ENCODE peak calls at places on chromosomes 1 and 21, in seven cellular contexts. U is foreskin fibroblast, D is T-cell, X is cardiac fibroblast, K is left cardiac atrium, Z is dorsolateral prefrontal cortex, P is mesenteric fat pad. F is an unnamed sample.

GRCh38 chr1:44501022-44501910 is 96.2 kb downstream of the RNF220 start:
- DNase-seq in D (no peak), U (no peak), X (no peak), Z (no peak), P (no peak), K (no peak), F (peak)

GRCh38 chr1:222064388-222065201 is 322.7 kb upstream of the DUSP10 start:
- DNase-seq in X (peak), U (peak), Z (no peak), K (no peak), P (no peak), D (no peak), F (no peak)

GRCh38 chr1:6490181-6491075 is 1.0 kb downstream of the PLEKHG5 start:
- DNase-seq in Z (peak), K (peak), X (peak), P (no peak), D (peak), U (peak), F (peak)

GRCh38 chr1:214224605-214225354 is 56.2 kb upstream of the SMYD2 start:
- DNase-seq in D (no peak), X (peak), U (peak), Z (no peak), P (no peak), K (peak), F (peak)

GRCh38 chr1:118739421-118739930 is 248.7 kb downstream of the TBX15 start:
- DNase-seq in K (no peak), U (no peak), X (no peak), P (no peak), Z (no peak), D (no peak), F (no peak)

GRCh38 chr21:17513214-17514123 is 626 bp downstream of the CXADR start:
- DNase-seq in K (peak), U (no peak), D (no peak), X (peak), Z (peak), P (no peak), F (peak)

GRCh38 chr21:37915941-37916794 is at the start of gene KCNJ6:
- DNase-seq in U (peak), K (peak), X (peak), Z (peak), D (no peak), P (no peak), F (peak)

GRCh38 chr1:79603862-79604261 is 597.3 kb upstream of the ADGRL4 start:
- DNase-seq in D (no peak), P (no peak), U (peak), Z (no peak), X (peak), K (no peak), F (no peak)

GRCh38 chr1:116954450-116954849 is 44.7 kb downstream of the PTGFRN start:
- DNase-seq in U (no peak), X (peak), K (no peak), Z (no peak), P (no peak), D (no peak), F (no peak)

GRCh38 chr1:22749919-22750670 is 39.5 kb downstream of the EPHB2 start:
- DNase-seq in X (peak), Z (no peak), D (no peak), P (no peak), K (no peak), U (peak), F (peak)

GRCh38 chr1:153608742-153609584 is 4.0 kb downstream of the S100A16 start:
- DNase-seq in Z (no peak), P (no peak), K (peak), U (peak), X (peak), D (no peak), F (peak)

GRCh38 chr1:180254496-180254819 is 24.4 kb downstream of the LHX4 start:
- DNase-seq in Z (no peak), K (no peak), D (no peak), P (no peak), U (no peak), X (no peak), F (no peak)

GRCh38 chr1:157369808-157370521 is 182.3 kb downstream of the FCRL5 start:
- DNase-seq in X (peak), P (no peak), D (peak), K (no peak), U (peak), Z (peak), F (peak)

GRCh38 chr1:203453616-203454015 is 22.0 kb upstream of the PRELP start:
- DNase-seq in Z (no peak), K (no peak), U (no peak), D (no peak), X (no peak), P (no peak), F (no peak)

GRCh38 chr1:234725177-234726132 is 115.5 kb upstream of the IRF2BP2 start:
- DNase-seq in Z (no peak), P (no peak), K (peak), X (peak), D (peak), U (no peak), F (peak)

GRCh38 chr21:45954271-45954670 is 27.3 kb upstream of the COL6A1 start:
- DNase-seq in Z (no peak), X (peak), K (peak), U (peak), P (no peak), D (no peak), F (no peak)

GRCh38 chr1:247324204-247324787 is 7.4 kb downstream of the ZNF496 start:
- DNase-seq in U (no peak), X (no peak), D (no peak), P (no peak), Z (no peak), K (no peak), F (no peak)

GRCh38 chr1:36400825-36401601 is 3.3 kb upstream of the LSM10 start:
- DNase-seq in P (no peak), Z (no peak), D (peak), X (peak), K (peak), U (peak), F (peak)

GRCh38 chr1:175126347-175126746 is 58.7 kb downstream of the TNN start:
- DNase-seq in X (no peak), P (no peak), K (no peak), D (no peak), Z (no peak), U (no peak), F (no peak)

GRCh38 chr1:198267921-198268320 is 111.1 kb downstream of the NEK7 start:
- DNase-seq in Z (no peak), D (no peak), K (no peak), P (no peak), U (no peak), X (peak), F (no peak)

GRCh38 chr1:204102719-204103118 is 29.8 kb downstream of the SOX13 start:
- DNase-seq in Z (no peak), P (no peak), X (no peak), K (no peak), U (no peak), D (no peak), F (no peak)

GRCh38 chr1:221101792-221102191 is 222.5 kb downstream of the HLX start:
- DNase-seq in U (peak), D (no peak), P (no peak), Z (no peak), K (no peak), X (peak), F (no peak)

GRCh38 chr1:88609051-88609450 is 75.0 kb upstream of the PKN2 start:
- DNase-seq in X (no peak), K (no peak), D (no peak), Z (no peak), U (no peak), P (no peak), F (no peak)

GRCh38 chr1:78601068-78601467 is 19.2 kb upstream of the IFI44L start:
- DNase-seq in Z (no peak), K (no peak), D (no peak), P (no peak), U (no peak), X (no peak), F (no peak)

GRCh38 chr1:202254454-202255252 is 61.1 kb downstream of the LGR6 start:
- DNase-seq in Z (no peak), U (no peak), D (no peak), K (no peak), P (peak), X (no peak), F (no peak)

GRCh38 chr1:41357451-41358151 is 3.6 kb upstream of the FOXO6 start:
- DNase-seq in Z (no peak), K (no peak), P (peak), X (no peak), D (no peak), U (no peak), F (no peak)

GRCh38 chr21:40173833-40174232 is 306.6 kb downstream of the PCP4 start:
- DNase-seq in U (no peak), X (no peak), P (no peak), Z (no peak), K (no peak), D (no peak), F (no peak)

GRCh38 chr1:109823543-109824348 is 60.0 kb upstream of the EPS8L3 start:
- DNase-seq in X (peak), U (peak), D (no peak), K (peak), P (no peak), Z (no peak), F (peak)

GRCh38 chr1:9369964-9370788 is 77.5 kb downstream of the SPSB1 start:
- DNase-seq in Z (no peak), P (no peak), U (no peak), X (no peak), D (no peak), K (no peak), F (no peak)

GRCh38 chr1:208059328-208060017 is 148.5 kb upstream of the CD34 start:
- DNase-seq in X (no peak), Z (no peak), U (no peak), D (no peak), P (no peak), K (no peak), F (no peak)

F was measured in midbrain.